ENCODE peak calls at places on chromosomes 6 and 20, in four cellular contexts. Q, N, F and S are unnamed samples.

GRCh38 chr6:71733970-71734899 is 152.1 kb upstream of the RIMS1 start:
- DNase-seq in N (no peak), F (no peak), Q (no peak), S (peak)

GRCh38 chr6:33816911-33817310 is 13.1 kb upstream of the MLN start:
- DNase-seq in N (no peak), F (no peak), Q (no peak), S (no peak)

GRCh38 chr6:87945181-87945580 is 102.5 kb upstream of the SPACA1 start:
- DNase-seq in F (no peak), Q (no peak), N (peak), S (no peak)

GRCh38 chr6:137659871-137660270 is 165.7 kb upstream of the OLIG3 start:
- DNase-seq in Q (no peak), F (no peak), N (no peak), S (no peak)

GRCh38 chr6:11604836-11605506 is 67.4 kb downstream of the TMEM170B start:
- DNase-seq in N (no peak), Q (no peak), F (no peak), S (no peak)

GRCh38 chr6:36853325-36853724 is 14.1 kb upstream of the CPNE5 start:
- DNase-seq in F (no peak), N (peak), Q (peak), S (peak)

GRCh38 chr6:379367-380181 is 12.0 kb upstream of the IRF4 start:
- DNase-seq in F (no peak), N (no peak), Q (no peak), S (no peak)

GRCh38 chr20:34220581-34220980 is 20.6 kb upstream of the ASIP start:
- DNase-seq in N (peak), Q (peak), F (no peak), S (peak)

GRCh38 chr6:161446296-161446925 is 172.6 kb upstream of the AGPAT4 start:
- DNase-seq in Q (no peak), N (no peak), F (no peak), S (no peak)

GRCh38 chr6:25056130-25056529 is 120.4 kb upstream of the RIPOR2 start:
- DNase-seq in Q (no peak), F (no peak), N (no peak), S (no peak)

GRCh38 chr6:71887006-71887743 is 825 bp downstream of the RIMS1 start:
- DNase-seq in N (no peak), F (no peak), Q (no peak), S (no peak)

GRCh38 chr6:168886964-168887363 is 366.7 kb downstream of the THBS2 start:
- DNase-seq in F (no peak), Q (no peak), N (no peak), S (no peak)

GRCh38 chr6:125453516-125453915 is 151.7 kb upstream of the HDDC2 start:
- DNase-seq in Q (no peak), N (no peak), F (no peak), S (no peak)

GRCh38 chr20:1274485-1275313 is 8.6 kb downstream of the SNPH start:
- DNase-seq in Q (peak), F (no peak), N (no peak), S (no peak)

GRCh38 chr6:152096863-152097496 is 289.5 kb downstream of the ESR1 start:
- DNase-seq in N (peak), Q (peak), F (no peak), S (peak)

GRCh38 chr20:36836591-36837329 is 39.2 kb upstream of the TLDC2 start:
- DNase-seq in Q (peak), F (peak), N (peak), S (peak)
- TF ChIP-seq CTCF in Q (peak), F (peak), N (peak), S (peak)

DNA sequence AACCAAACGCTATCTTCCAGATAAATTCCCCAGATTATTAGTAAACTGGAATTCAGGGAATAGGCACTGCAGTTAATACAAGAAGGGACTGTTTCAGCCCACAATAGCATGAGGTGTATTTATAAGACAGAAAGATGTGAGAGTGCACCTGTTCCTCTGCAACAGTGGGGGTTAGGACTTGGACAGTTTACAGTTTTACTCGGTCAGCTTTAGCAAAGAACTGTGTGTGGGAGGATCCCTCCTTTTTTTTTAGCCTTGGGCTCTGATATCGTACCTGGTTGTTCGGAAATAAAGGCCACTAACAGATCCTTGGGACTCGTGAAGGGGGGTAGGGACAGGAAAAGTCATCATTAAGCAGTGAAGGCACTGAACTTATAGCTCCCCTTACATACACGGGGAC is 2.0 kb upstream of the MYLIP start:
- DNase-seq in Q (no peak), F (no peak), N (no peak), S (no peak)
- TF ChIP-seq CTCF in Q (no peak), F (no peak), N (no peak), S (no peak)

GRCh38 chr20:43715044-43715443 is 11.8 kb downstream of the GTSF1L start:
- DNase-seq in N (no peak), Q (no peak), F (no peak), S (no peak)

GRCh38 chr20:43716123-43716522 is 10.7 kb downstream of the GTSF1L start:
- DNase-seq in Q (no peak), N (no peak), F (no peak), S (no peak)

GRCh38 chr20:43715511-43715910 is 11.3 kb downstream of the GTSF1L start:
- DNase-seq in Q (no peak), F (no peak), N (no peak), S (no peak)

GRCh38 chr20:43711098-43711654 is 15.6 kb downstream of the GTSF1L start:
- DNase-seq in Q (no peak), F (no peak), N (no peak), S (no peak)

GRCh38 chr20:43710370-43711044 is 16.3 kb downstream of the GTSF1L start:
- DNase-seq in F (no peak), N (no peak), Q (no peak), S (no peak)
- TF ChIP-seq CTCF in F (no peak), N (no peak), Q (no peak), S (no peak)

GRCh38 chr20:58236612-58237317 is 8.3 kb upstream of the ANKRD60 start:
- DNase-seq in F (peak), Q (peak), N (peak), S (peak)

GRCh38 chr20:58238490-58238889 is 10.0 kb upstream of the ANKRD60 start:
- DNase-seq in Q (no peak), N (no peak), F (no peak), S (no peak)

GRCh38 chr20:58241766-58242465 is 13.5 kb upstream of the ANKRD60 start:
- DNase-seq in Q (no peak), N (no peak), F (no peak), S (no peak)

GRCh38 chr20:58237318-58238182 is 9.1 kb upstream of the ANKRD60 start:
- DNase-seq in N (no peak), F (no peak), Q (peak), S (peak)

GRCh38 chr20:58239216-58239615 is 10.8 kb upstream of the ANKRD60 start:
- DNase-seq in Q (no peak), F (no peak), N (no peak), S (no peak)
- TF ChIP-seq CTCF in Q (no peak), F (no peak), N (peak), S (no peak)

GRCh38 chr6:108362455-108362854 is 67.6 kb downstream of the AFG1L start:
- DNase-seq in N (no peak), F (no peak), Q (no peak), S (no peak)

GRCh38 chr6:108360919-108361311 is 66.1 kb downstream of the AFG1L start:
- DNase-seq in N (no peak), Q (no peak), F (no peak), S (no peak)

GRCh38 chr6:108361312-108361932 is 66.6 kb downstream of the AFG1L start:
- DNase-seq in Q (no peak), N (no peak), F (peak), S (peak)

GRCh38 chr6:108363113-108363512 is 68.3 kb downstream of the AFG1L start:
- DNase-seq in F (no peak), Q (no peak), N (no peak), S (no peak)

DNA sequence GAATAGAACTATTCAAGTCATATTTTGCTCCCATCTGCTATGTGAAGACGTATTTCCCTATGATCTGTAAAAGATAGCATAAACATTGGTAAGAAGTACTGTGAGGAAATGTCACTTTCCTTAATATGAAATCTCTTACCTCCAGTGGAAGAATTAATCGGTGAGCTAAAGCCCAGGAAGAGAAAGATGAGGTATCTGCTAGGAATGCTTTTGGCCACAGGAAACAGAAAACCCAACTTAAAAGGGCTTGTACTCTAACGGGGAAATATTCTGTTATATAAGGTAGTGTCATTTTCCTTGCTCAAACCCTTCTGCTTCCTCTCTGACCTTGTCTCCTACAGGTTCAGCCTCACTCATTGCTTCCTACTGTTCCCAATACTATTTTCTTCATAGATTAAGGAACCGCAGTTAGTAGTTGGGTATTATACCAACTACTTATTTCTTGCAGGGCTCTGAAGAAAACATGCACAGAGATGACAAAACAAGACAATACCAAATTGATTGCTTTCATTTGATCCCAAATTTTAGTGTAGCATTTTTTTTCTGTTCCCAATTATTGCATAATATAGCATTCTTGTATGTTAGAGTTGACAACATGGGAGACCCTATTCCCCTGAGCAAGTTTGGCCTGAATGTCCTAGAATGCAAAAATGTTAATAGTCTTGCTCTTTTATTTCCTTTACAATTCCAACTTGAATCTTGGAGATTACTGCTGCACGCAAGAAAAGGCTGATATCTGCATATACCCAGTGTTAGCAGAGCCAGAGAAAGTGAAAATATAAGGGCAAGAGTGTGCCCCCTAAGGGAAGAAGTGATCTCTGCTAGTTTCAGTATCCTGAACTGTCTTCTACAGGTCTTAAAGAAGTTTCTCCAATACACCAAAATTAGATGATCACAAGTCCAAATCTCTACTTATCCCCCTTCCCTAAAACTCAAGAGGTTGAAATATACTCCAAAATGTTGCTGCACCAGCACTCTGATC is 65.3 kb downstream of the AFG1L start:
- DNase-seq in F (no peak), Q (no peak), N (no peak), S (peak)
- TF ChIP-seq CTCF in F (peak), Q (peak), N (no peak), S (peak)

DNA sequence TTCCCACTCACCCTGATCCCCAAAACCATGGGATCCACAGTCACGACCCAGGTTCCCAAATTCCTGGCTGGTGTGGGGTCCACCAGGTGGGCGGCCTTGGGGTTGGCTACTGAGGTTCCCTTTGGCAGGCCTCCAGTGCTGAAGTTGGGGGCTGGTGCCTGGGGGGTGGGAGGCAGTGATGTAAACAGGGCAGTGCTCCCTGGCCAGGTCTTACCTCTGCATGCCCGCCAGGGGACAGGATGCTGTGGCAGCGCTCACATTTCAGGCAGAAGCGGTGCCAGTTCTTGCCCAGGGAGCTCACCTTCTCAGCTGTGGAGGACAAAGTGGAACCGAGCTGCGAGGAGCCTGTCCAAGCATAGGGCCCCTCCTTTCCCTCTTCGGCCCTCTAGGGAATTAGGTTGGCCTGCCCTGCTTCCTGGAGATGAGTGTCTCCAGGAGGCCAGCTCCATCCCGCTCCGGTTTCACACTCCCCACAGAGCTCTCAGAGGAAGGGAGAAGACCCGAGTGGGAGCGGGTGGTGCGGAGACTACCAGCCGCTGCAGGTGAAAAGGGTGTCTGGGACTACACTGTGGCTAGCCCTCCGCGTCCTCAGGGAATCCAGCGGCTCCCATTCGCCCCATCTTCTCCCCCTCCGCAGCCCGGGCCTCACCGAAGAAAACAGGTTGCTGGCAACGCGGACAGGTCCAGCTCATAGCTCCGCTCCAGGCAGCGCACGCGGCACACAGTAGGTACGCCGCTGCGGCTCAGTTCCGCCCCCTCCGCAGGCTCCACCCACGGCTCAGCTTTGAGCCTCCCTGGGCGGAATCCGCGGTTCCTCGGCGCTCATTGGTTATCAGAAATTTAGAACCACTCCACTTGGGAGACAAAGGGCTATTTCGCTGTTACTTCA is at the start of gene CRIP3:
- DNase-seq in F (peak), N (peak), Q (peak), S (peak)
- TF ChIP-seq CTCF in F (peak), N (peak), Q (no peak), S (peak)

GRCh38 chr20:8356850-8357249 is 224.8 kb downstream of the PLCB1 start:
- DNase-seq in Q (no peak), F (no peak), N (no peak), S (no peak)
- TF ChIP-seq CTCF in Q (no peak), F (no peak), N (no peak), S (no peak)

GRCh38 chr6:128516514-128516898 is 3.9 kb downstream of the PTPRK start:
- DNase-seq in Q (peak), N (peak), F (no peak), S (peak)
- TF ChIP-seq CTCF in Q (peak), N (peak), F (no peak), S (peak)